ENCODE peak calls at places on chromosomes 4 and X, in five cellular contexts. One of them, this sample, is unnamed.
A peak's percentile ranks its signal among the peaks of the same experiment; 100 is the strongest.

GRCh38 chrX:79130857-79131256 is 13.6 kb upstream of the GPR174 start:
- DNase-seq in Calu3: no peak
- DNase-seq in activated CD4-positive, CD25-positive, alpha-beta regulatory T cell treated with anti-CD3 and anti-CD28 coated beads, Interleukin-2, amount 50 U/mL, for 72 hours: no peak
- DNase-seq in fibroblast of lung: no peak
- DNase-seq in left cardiac atrium: no peak
- DNase-seq in this sample: no peak

GRCh38 chr4:43331226-43332078 is 438.9 kb downstream of the GRXCR1 start:
- DNase-seq in Calu3: no peak
- DNase-seq in fibroblast of lung: peak; percentile 92
- DNase-seq in activated CD4-positive, CD25-positive, alpha-beta regulatory T cell treated with anti-CD3 and anti-CD28 coated beads, Interleukin-2, amount 50 U/mL, for 72 hours: no peak
- DNase-seq in left cardiac atrium: no peak
- DNase-seq in this sample: no peak

GRCh38 chr4:83207497-83208105 is 77.0 kb downstream of the COQ2 start:
- DNase-seq in fibroblast of lung: peak; percentile 91
- DNase-seq in activated CD4-positive, CD25-positive, alpha-beta regulatory T cell treated with anti-CD3 and anti-CD28 coated beads, Interleukin-2, amount 50 U/mL, for 72 hours: no peak
- DNase-seq in Calu3: peak; percentile 24
- DNase-seq in left cardiac atrium: no peak
- DNase-seq in this sample: no peak

GRCh38 chr4:2138846-2139500 is 79.8 kb downstream of the NAT8L start:
- DNase-seq in left cardiac atrium: no peak
- DNase-seq in activated CD4-positive, CD25-positive, alpha-beta regulatory T cell treated with anti-CD3 and anti-CD28 coated beads, Interleukin-2, amount 50 U/mL, for 72 hours: no peak
- DNase-seq in Calu3: no peak
- DNase-seq in fibroblast of lung: no peak
- DNase-seq in this sample: no peak

GRCh38 chrX:154441984-154442707 is 1.8 kb upstream of the FAM50A start:
- DNase-seq in fibroblast of lung: no peak
- DNase-seq in left cardiac atrium: no peak
- DNase-seq in Calu3: peak; percentile 62
- DNase-seq in activated CD4-positive, CD25-positive, alpha-beta regulatory T cell treated with anti-CD3 and anti-CD28 coated beads, Interleukin-2, amount 50 U/mL, for 72 hours: no peak
- DNase-seq in this sample: no peak

GRCh38 chr4:183438458-183439113 is 5.8 kb upstream of the CDKN2AIP start:
- DNase-seq in left cardiac atrium: no peak
- DNase-seq in fibroblast of lung: peak; percentile 95
- DNase-seq in Calu3: peak; percentile 55
- DNase-seq in activated CD4-positive, CD25-positive, alpha-beta regulatory T cell treated with anti-CD3 and anti-CD28 coated beads, Interleukin-2, amount 50 U/mL, for 72 hours: no peak
- DNase-seq in this sample: no peak

GRCh38 chr4:39657465-39657864 is 18.8 kb upstream of the SMIM14 start:
- DNase-seq in left cardiac atrium: no peak
- DNase-seq in Calu3: no peak
- DNase-seq in activated CD4-positive, CD25-positive, alpha-beta regulatory T cell treated with anti-CD3 and anti-CD28 coated beads, Interleukin-2, amount 50 U/mL, for 72 hours: no peak
- DNase-seq in fibroblast of lung: no peak
- DNase-seq in this sample: no peak

GRCh38 chr4:75555294-75556164 is at the start of gene ODAPH:
- DNase-seq in fibroblast of lung: peak; percentile 92
- DNase-seq in Calu3: peak; percentile 36
- DNase-seq in activated CD4-positive, CD25-positive, alpha-beta regulatory T cell treated with anti-CD3 and anti-CD28 coated beads, Interleukin-2, amount 50 U/mL, for 72 hours: peak; percentile 35
- DNase-seq in left cardiac atrium: no peak
- DNase-seq in this sample: no peak

GRCh38 chr4:117971406-117971805 is 62.9 kb upstream of the NDST3 start:
- DNase-seq in left cardiac atrium: no peak
- DNase-seq in Calu3: no peak
- DNase-seq in activated CD4-positive, CD25-positive, alpha-beta regulatory T cell treated with anti-CD3 and anti-CD28 coated beads, Interleukin-2, amount 50 U/mL, for 72 hours: no peak
- DNase-seq in fibroblast of lung: peak; percentile 35
- DNase-seq in this sample: no peak

GRCh38 chr4:109432676-109433075 is 939 bp upstream of the SEC24B start:
- DNase-seq in left cardiac atrium: no peak
- DNase-seq in activated CD4-positive, CD25-positive, alpha-beta regulatory T cell treated with anti-CD3 and anti-CD28 coated beads, Interleukin-2, amount 50 U/mL, for 72 hours: no peak
- DNase-seq in Calu3: no peak
- DNase-seq in fibroblast of lung: peak; percentile 83
- DNase-seq in this sample: peak; percentile 22

GRCh38 chr4:87555751-87556619 is 26.8 kb upstream of the SPARCL1 start:
- DNase-seq in fibroblast of lung: peak; percentile 89
- DNase-seq in activated CD4-positive, CD25-positive, alpha-beta regulatory T cell treated with anti-CD3 and anti-CD28 coated beads, Interleukin-2, amount 50 U/mL, for 72 hours: no peak
- DNase-seq in Calu3: no peak
- DNase-seq in left cardiac atrium: no peak
- DNase-seq in this sample: no peak

GRCh38 chrX:119118780-119119395 is 8.7 kb downstream of the KIAA1210 start:
- DNase-seq in activated CD4-positive, CD25-positive, alpha-beta regulatory T cell treated with anti-CD3 and anti-CD28 coated beads, Interleukin-2, amount 50 U/mL, for 72 hours: peak; percentile 55
- DNase-seq in Calu3: peak; percentile 54
- DNase-seq in fibroblast of lung: peak; percentile 24
- DNase-seq in left cardiac atrium: peak; percentile 29
- DNase-seq in this sample: peak; percentile 51

GRCh38 chr4:1290165-1290977 is 680 bp downstream of the MAEA start:
- DNase-seq in left cardiac atrium: no peak
- DNase-seq in activated CD4-positive, CD25-positive, alpha-beta regulatory T cell treated with anti-CD3 and anti-CD28 coated beads, Interleukin-2, amount 50 U/mL, for 72 hours: no peak
- DNase-seq in Calu3: peak; percentile 44
- DNase-seq in fibroblast of lung: no peak
- DNase-seq in this sample: no peak

GRCh38 chrX:119726900-119727555 is 31.4 kb upstream of the SOWAHD start:
- DNase-seq in Calu3: no peak
- DNase-seq in fibroblast of lung: peak; percentile 16
- DNase-seq in left cardiac atrium: no peak
- DNase-seq in activated CD4-positive, CD25-positive, alpha-beta regulatory T cell treated with anti-CD3 and anti-CD28 coated beads, Interleukin-2, amount 50 U/mL, for 72 hours: no peak
- DNase-seq in this sample: no peak

GRCh38 chrX:139702658-139703057 is 5.3 kb downstream of the MCF2 start:
- DNase-seq in left cardiac atrium: no peak
- DNase-seq in Calu3: no peak
- DNase-seq in activated CD4-positive, CD25-positive, alpha-beta regulatory T cell treated with anti-CD3 and anti-CD28 coated beads, Interleukin-2, amount 50 U/mL, for 72 hours: no peak
- DNase-seq in fibroblast of lung: no peak
- DNase-seq in this sample: no peak

This sample was measured in NCI-H2227 treated with DMSO at 0.1 percent for 48 hours.